ENCODE peak calls at places on chromosomes 3 and 15, in nine cellular contexts. H is Calu3; Y is GM23338; B is GM18507; I is stimulated activated CD4-positive, alpha-beta T cell treated with anti-CD3 and anti-CD28 coated beads, Interleukin-1b, Interleukin-23, amount 100 ng/mL, for 4 hours; M is activated T-helper 1 cell treated with Interleukin-2 at 50 U/mL for 16 hours; D is D341Med; T is islet precursor cell; Z is Right ventricle myocardium superior. A is an unnamed sample.

GRCh38 chr15:51403946-51404695 is 62.7 kb downstream of the GLDN start:
- DNase-seq in D (no peak), H (no peak), Y (no peak), M (no peak), T (peak), B (no peak), Z (no peak), I (no peak), A (no peak)

GRCh38 chr15:77187751-77188464 is 117.0 kb upstream of the TSPAN3 start:
- DNase-seq in M (no peak), B (no peak), Z (no peak), T (no peak), I (no peak), D (no peak), Y (no peak), H (no peak), A (no peak)

GRCh38 chr3:193168911-193169310 is 72.1 kb upstream of the PLAAT1 start:
- DNase-seq in D (no peak), Z (no peak), B (no peak), I (no peak), T (no peak), H (no peak), M (no peak), Y (no peak), A (no peak)

GRCh38 chr15:71375934-71376333 is 260.7 kb downstream of the THSD4 start:
- DNase-seq in T (no peak), H (no peak), Y (no peak), I (no peak), B (no peak), Z (no peak), M (no peak), D (no peak), A (no peak)

GRCh38 chr3:128322030-128323022 is 144.4 kb downstream of the DNAJB8 start:
- DNase-seq in Z (peak), B (no peak), T (peak), Y (peak), M (peak), I (peak), D (peak), H (peak), A (no peak)

GRCh38 chr3:114408763-114409162 is 114.9 kb downstream of the TIGIT start:
- DNase-seq in T (no peak), Y (peak), B (no peak), I (no peak), H (no peak), Z (peak), D (no peak), M (no peak), A (no peak)

GRCh38 chr3:33299395-33300081 is 22.3 kb downstream of the FBXL2 start:
- DNase-seq in D (peak), T (no peak), Z (no peak), I (no peak), Y (no peak), B (no peak), M (no peak), H (no peak), A (peak)

GRCh38 chr15:67884514-67885225 is 44.8 kb upstream of the RNU6-1 start:
- DNase-seq in Z (peak), M (peak), Y (peak), D (peak), T (peak), H (peak), B (no peak), I (peak), A (peak)

A was measured in RWPE1.